ENCODE peak calls at places on chromosomes 12 and 14, in ten cellular contexts. E is upper lobe of left lung, C is HepG2, V is sigmoid colon, P is transverse colon, Q is A549, I is tibial nerve, O is K562, H is GM12878, G is H1. X is an unnamed sample.
A peak's percentile ranks its signal among the peaks of the same experiment; 100 is the strongest.

GRCh38 chr12:49428652-49429549 is 61.6 kb downstream of the SPATS2 start:
- DNase-seq in V (no peak), G (no peak), Q (peak; percentile 31), O (peak; percentile 37), C (no peak), I (no peak), H (peak; percentile 60), E (no peak), P (no peak), X (no peak)

GRCh38 chr14:92759300-92759678 is 10.9 kb upstream of the LGMN start:
- DNase-seq in I (no peak), G (no peak), O (peak; percentile 41), Q (peak; percentile 51), P (peak; percentile 18), C (no peak), H (no peak), V (no peak), E (no peak), X (no peak)

GRCh38 chr12:105554223-105554678 is 223.8 kb downstream of the C12orf75 start:
- DNase-seq in Q (no peak), V (no peak), C (no peak), I (no peak), H (no peak), E (no peak), O (no peak), G (no peak), P (no peak), X (no peak)

GRCh38 chr12:27785882-27786570 is 6.0 kb upstream of the MANSC4 start:
- DNase-seq in I (no peak), Q (no peak), O (no peak), V (no peak), G (no peak), E (no peak), H (no peak), P (no peak), C (no peak), X (no peak)

GRCh38 chr12:22709292-22709691 is 84.3 kb downstream of the ETNK1 start:
- DNase-seq in E (no peak), C (peak; percentile 33), H (peak; percentile 15), P (no peak), I (no peak), O (peak; percentile 39), G (no peak), Q (peak; percentile 42), V (no peak), X (no peak)

GRCh38 chr12:91954326-91954725 is 191.3 kb downstream of the BTG1 start:
- DNase-seq in I (no peak), Q (no peak), V (no peak), P (no peak), G (no peak), O (no peak), H (no peak), E (no peak), C (no peak), X (no peak)

GRCh38 chr14:81384900-81385299 is 15.2 kb downstream of the STON2 start:
- DNase-seq in V (no peak), G (no peak), Q (no peak), P (no peak), C (peak; percentile 10), H (no peak), O (no peak), E (no peak), I (no peak), X (no peak)

GRCh38 chr14:69708586-69709169 is 58.3 kb upstream of the SRSF5 start:
- DNase-seq in I (no peak), V (no peak), G (no peak), C (peak; percentile 41), H (no peak), O (no peak), Q (peak; percentile 40), P (peak; percentile 29), E (no peak), X (no peak)

GRCh38 chr14:76051717-76052459 is 66.3 kb downstream of the IFT43 start:
- DNase-seq in G (no peak), H (no peak), V (no peak), P (no peak), E (no peak), Q (no peak), O (no peak), I (no peak), C (no peak), X (no peak)

GRCh38 chr12:120363274-120363855 is 5.6 kb downstream of the MSI1 start:
- DNase-seq in C (no peak), Q (no peak), P (no peak), G (no peak), E (no peak), I (no peak), O (no peak), V (no peak), H (no peak), X (no peak)

GRCh38 chr14:53710615-53711014 is 246.0 kb downstream of the BMP4 start:
- DNase-seq in I (no peak), Q (no peak), H (no peak), C (no peak), G (no peak), V (no peak), O (no peak), P (no peak), E (no peak), X (no peak)

GRCh38 chr12:128864516-128865186 is 11.4 kb downstream of the GLT1D1 start:
- DNase-seq in P (no peak), H (no peak), O (no peak), V (peak; percentile 40), G (no peak), Q (no peak), I (no peak), C (no peak), E (peak; percentile 25), X (no peak)

GRCh38 chr14:76924363-76925151 is 98.3 kb downstream of the LRRC74A start:
- DNase-seq in E (no peak), Q (peak; percentile 71), H (no peak), P (no peak), C (peak; percentile 36), I (no peak), V (no peak), G (peak; percentile 87), O (no peak), X (no peak)

GRCh38 chr14:103848720-103849077 is 1.3 kb upstream of the PPP1R13B start:
- DNase-seq in C (no peak), P (peak; percentile 58), O (no peak), G (no peak), H (no peak), V (peak; percentile 66), I (no peak), E (no peak), Q (no peak), X (no peak)

GRCh38 chr12:14239350-14239934 is 126.0 kb upstream of the ATF7IP start:
- DNase-seq in H (peak; percentile 86), C (peak; percentile 85), V (no peak), E (no peak), O (no peak), P (no peak), G (peak; percentile 61), I (no peak), Q (peak; percentile 47), X (no peak)

GRCh38 chr12:96236221-96236822 is 42.1 kb downstream of the ELK3 start:
- DNase-seq in E (peak; percentile 40), Q (no peak), I (peak; percentile 39), P (peak; percentile 25), G (no peak), V (peak; percentile 90), H (no peak), C (no peak), O (no peak), X (no peak)

GRCh38 chr12:11765817-11766794 is 116.6 kb downstream of the ETV6 start:
- DNase-seq in V (no peak), P (peak; percentile 56), I (no peak), O (no peak), H (peak; percentile 92), G (no peak), Q (no peak), C (no peak), E (peak; percentile 32), X (no peak)

GRCh38 chr14:39641224-39641623 is 209.0 kb upstream of the FBXO33 start:
- DNase-seq in E (no peak), H (no peak), I (no peak), G (no peak), C (no peak), Q (no peak), V (no peak), O (no peak), P (no peak), X (no peak)

DNA sequence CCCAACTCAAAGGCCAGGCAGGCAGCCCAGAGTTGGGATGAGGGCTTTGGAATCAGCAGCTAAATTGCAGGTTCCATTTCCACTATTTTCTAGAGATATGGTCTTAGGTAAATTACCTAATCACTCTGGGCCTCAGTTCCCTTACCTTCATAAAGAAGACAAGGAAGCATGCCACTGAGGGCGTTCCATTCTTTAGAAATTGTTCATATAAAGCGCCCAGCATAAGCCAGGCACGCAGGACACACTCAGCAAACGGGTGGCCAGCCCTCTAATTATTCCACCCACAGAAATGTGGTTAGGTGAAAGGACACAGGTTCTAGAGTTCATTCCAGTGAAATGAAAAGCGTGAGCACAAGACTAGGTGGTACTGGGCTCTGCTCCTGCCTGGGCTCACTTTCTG is 87.9 kb upstream of the BCL11B start:
- DNase-seq in C (no peak), Q (no peak), O (no peak), H (no peak), I (no peak), G (no peak), V (no peak), P (no peak), E (no peak), X (no peak)
- H3K4me1 ChIP-seq in C (peaks cover 5% of the 10 kb centered on the region), Q (no peaks in the 10 kb centered on the region), O (peaks cover 3% of the 10 kb centered on the region), H (no peaks in the 10 kb centered on the region), I (no peaks in the 10 kb centered on the region), G (peaks cover 2% of the 10 kb centered on the region), V (no peaks in the 10 kb centered on the region), P (no peaks in the 10 kb centered on the region), E (no peaks in the 10 kb centered on the region), X (no peaks in the 10 kb centered on the region)

GRCh38 chr12:6347367-6348338 is 5.8 kb upstream of the TNFRSF1A start:
- DNase-seq in V (peak; percentile 84), C (no peak), I (peak; percentile 77), H (no peak), O (no peak), G (no peak), E (peak; percentile 74), P (no peak), Q (no peak), X (peak; percentile 75)
- TF ChIP-seq EP300 in V (peak; percentile 22), C (no peak), I (no peak), H (no peak), O (no peak), G (no peak), E (peak; percentile 38), P (no peak), Q (no peak), X (peak; percentile 9)

GRCh38 chr12:54002278-54002914 is 2.4 kb downstream of the HOXC9 start:
- DNase-seq in P (no peak), V (no peak), I (no peak), E (no peak), Q (no peak), G (no peak), H (no peak), C (no peak), O (no peak), X (no peak)
- H3K4me1 ChIP-seq in P (peaks cover 24% of the 10 kb centered on the region), V (peaks cover 19% of the 10 kb centered on the region), I (no peaks in the 10 kb centered on the region), E (peaks cover 12% of the 10 kb centered on the region), Q (peaks cover 13% of the 10 kb centered on the region), G (peaks cover 2% of the 10 kb centered on the region), H (peaks cover 6% of the 10 kb centered on the region), C (peaks cover 32% of the 10 kb centered on the region), O (peaks cover 38% of the 10 kb centered on the region), X (peaks cover 3% of the 10 kb centered on the region)

DNA sequence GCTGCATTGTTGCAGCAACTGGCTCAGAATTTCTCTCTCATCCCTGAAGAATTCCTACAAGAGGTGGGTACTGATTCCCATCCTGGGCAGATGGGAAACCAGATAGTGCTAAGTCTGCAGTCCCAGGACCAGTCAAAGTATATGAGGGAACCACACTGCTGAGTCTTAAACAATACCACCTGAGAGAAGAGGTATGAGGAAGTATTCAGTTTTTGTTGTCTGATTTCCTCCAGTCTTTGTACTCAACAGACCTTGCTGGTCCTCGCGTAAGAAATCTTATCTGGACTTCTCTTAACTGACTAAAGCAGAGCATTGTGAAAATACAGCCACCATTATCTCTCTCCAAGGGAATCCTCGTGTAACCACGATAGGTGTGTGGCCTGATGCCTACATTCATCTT is 3.6 kb upstream of the EDDM3A start:
- DNase-seq in E (no peak), Q (no peak), H (no peak), G (no peak), O (no peak), V (no peak), C (no peak), I (no peak), P (no peak), X (no peak)
- TF ChIP-seq EP300 in E (no peak), Q (no peak), H (no peak), G (no peak), O (no peak), V (no peak), C (no peak), I (no peak), P (no peak), X (no peak)